ENCODE peak calls at places on chromosomes 13 and 19, in nine cellular contexts. One of them, this sample, is unnamed.

GRCh38 chr13:58018865-58019264 is 387.3 kb downstream of the PCDH17 start:
- DNase-seq in effector memory CD8-positive, alpha-beta T cell: no peak
- DNase-seq in T-helper 1 cell: no peak
- DNase-seq in A172: no peak
- DNase-seq in BJ: no peak
- DNase-seq in stimulated activated CD4-positive, alpha-beta T cell treated with anti-CD3 and anti-CD28 coated beads, Interleukin-4, amount 100 ng/mL, for 4 hours: no peak
- DNase-seq in cardiac muscle cell: no peak
- DNase-seq in brain microvascular endothelial cell: no peak
- DNase-seq in small intestine: no peak
- DNase-seq in this sample: no peak

GRCh38 chr13:30395192-30396158 is 26.8 kb upstream of the UBE2L5 start:
- DNase-seq in effector memory CD8-positive, alpha-beta T cell: peak
- DNase-seq in T-helper 1 cell: peak
- DNase-seq in A172: peak
- DNase-seq in BJ: peak
- DNase-seq in stimulated activated CD4-positive, alpha-beta T cell treated with anti-CD3 and anti-CD28 coated beads, Interleukin-4, amount 100 ng/mL, for 4 hours: peak
- DNase-seq in cardiac muscle cell: peak
- DNase-seq in brain microvascular endothelial cell: peak
- DNase-seq in small intestine: peak
- DNase-seq in this sample: no peak

GRCh38 chr19:570315-570714 is 2.1 kb upstream of the BSG start:
- DNase-seq in effector memory CD8-positive, alpha-beta T cell: peak
- DNase-seq in T-helper 1 cell: no peak
- DNase-seq in A172: no peak
- DNase-seq in BJ: no peak
- DNase-seq in stimulated activated CD4-positive, alpha-beta T cell treated with anti-CD3 and anti-CD28 coated beads, Interleukin-4, amount 100 ng/mL, for 4 hours: no peak
- DNase-seq in cardiac muscle cell: no peak
- DNase-seq in brain microvascular endothelial cell: no peak
- DNase-seq in small intestine: no peak
- DNase-seq in this sample: peak

GRCh38 chr13:110565296-110565695 is 3.8 kb upstream of the RAB20 start:
- DNase-seq in effector memory CD8-positive, alpha-beta T cell: no peak
- DNase-seq in T-helper 1 cell: no peak
- DNase-seq in A172: no peak
- DNase-seq in BJ: no peak
- DNase-seq in stimulated activated CD4-positive, alpha-beta T cell treated with anti-CD3 and anti-CD28 coated beads, Interleukin-4, amount 100 ng/mL, for 4 hours: no peak
- DNase-seq in cardiac muscle cell: no peak
- DNase-seq in brain microvascular endothelial cell: no peak
- DNase-seq in small intestine: peak
- DNase-seq in this sample: no peak

GRCh38 chr13:49099513-49099877 is 120.6 kb upstream of the MLNR start:
- DNase-seq in effector memory CD8-positive, alpha-beta T cell: no peak
- DNase-seq in T-helper 1 cell: no peak
- DNase-seq in A172: no peak
- DNase-seq in BJ: no peak
- DNase-seq in stimulated activated CD4-positive, alpha-beta T cell treated with anti-CD3 and anti-CD28 coated beads, Interleukin-4, amount 100 ng/mL, for 4 hours: no peak
- DNase-seq in cardiac muscle cell: no peak
- DNase-seq in brain microvascular endothelial cell: no peak
- DNase-seq in small intestine: no peak
- DNase-seq in this sample: no peak

GRCh38 chr19:8569066-8569761 is 8.0 kb downstream of the MYO1F start:
- DNase-seq in effector memory CD8-positive, alpha-beta T cell: peak
- DNase-seq in T-helper 1 cell: peak
- DNase-seq in A172: peak
- DNase-seq in BJ: peak
- DNase-seq in stimulated activated CD4-positive, alpha-beta T cell treated with anti-CD3 and anti-CD28 coated beads, Interleukin-4, amount 100 ng/mL, for 4 hours: no peak
- DNase-seq in cardiac muscle cell: peak
- DNase-seq in brain microvascular endothelial cell: peak
- DNase-seq in small intestine: peak
- DNase-seq in this sample: no peak

GRCh38 chr13:101149735-101150380 is 266.4 kb downstream of the NALCN start:
- DNase-seq in effector memory CD8-positive, alpha-beta T cell: no peak
- DNase-seq in T-helper 1 cell: no peak
- DNase-seq in A172: peak
- DNase-seq in BJ: no peak
- DNase-seq in stimulated activated CD4-positive, alpha-beta T cell treated with anti-CD3 and anti-CD28 coated beads, Interleukin-4, amount 100 ng/mL, for 4 hours: no peak
- DNase-seq in cardiac muscle cell: peak
- DNase-seq in brain microvascular endothelial cell: peak
- DNase-seq in small intestine: no peak
- DNase-seq in this sample: no peak

GRCh38 chr19:9178901-9179300 is at the start of gene OR7D2:
- DNase-seq in effector memory CD8-positive, alpha-beta T cell: no peak
- DNase-seq in T-helper 1 cell: no peak
- DNase-seq in A172: peak
- DNase-seq in BJ: no peak
- DNase-seq in stimulated activated CD4-positive, alpha-beta T cell treated with anti-CD3 and anti-CD28 coated beads, Interleukin-4, amount 100 ng/mL, for 4 hours: no peak
- DNase-seq in cardiac muscle cell: no peak
- DNase-seq in brain microvascular endothelial cell: no peak
- DNase-seq in small intestine: no peak
- DNase-seq in this sample: no peak

GRCh38 chr19:49130325-49130724 is 11.0 kb downstream of the PPFIA3 start:
- DNase-seq in effector memory CD8-positive, alpha-beta T cell: no peak
- DNase-seq in T-helper 1 cell: no peak
- DNase-seq in A172: no peak
- DNase-seq in BJ: no peak
- DNase-seq in stimulated activated CD4-positive, alpha-beta T cell treated with anti-CD3 and anti-CD28 coated beads, Interleukin-4, amount 100 ng/mL, for 4 hours: no peak
- DNase-seq in cardiac muscle cell: no peak
- DNase-seq in brain microvascular endothelial cell: no peak
- DNase-seq in small intestine: no peak
- DNase-seq in this sample: peak

GRCh38 chr13:30647420-30647819 is 29.7 kb downstream of the USPL1 start:
- DNase-seq in effector memory CD8-positive, alpha-beta T cell: no peak
- DNase-seq in T-helper 1 cell: no peak
- DNase-seq in A172: no peak
- DNase-seq in BJ: no peak
- DNase-seq in stimulated activated CD4-positive, alpha-beta T cell treated with anti-CD3 and anti-CD28 coated beads, Interleukin-4, amount 100 ng/mL, for 4 hours: no peak
- DNase-seq in cardiac muscle cell: no peak
- DNase-seq in brain microvascular endothelial cell: no peak
- DNase-seq in small intestine: no peak
- DNase-seq in this sample: no peak

GRCh38 chr13:35882722-35883497 is 248.3 kb downstream of the DCLK1 start:
- DNase-seq in effector memory CD8-positive, alpha-beta T cell: no peak
- DNase-seq in T-helper 1 cell: no peak
- DNase-seq in A172: peak
- DNase-seq in BJ: no peak
- DNase-seq in stimulated activated CD4-positive, alpha-beta T cell treated with anti-CD3 and anti-CD28 coated beads, Interleukin-4, amount 100 ng/mL, for 4 hours: no peak
- DNase-seq in cardiac muscle cell: no peak
- DNase-seq in brain microvascular endothelial cell: peak
- DNase-seq in small intestine: no peak
- DNase-seq in this sample: no peak

GRCh38 chr13:111629457-111629856 is 309.0 kb downstream of the TEX29 start:
- DNase-seq in effector memory CD8-positive, alpha-beta T cell: no peak
- DNase-seq in T-helper 1 cell: no peak
- DNase-seq in A172: no peak
- DNase-seq in BJ: no peak
- DNase-seq in stimulated activated CD4-positive, alpha-beta T cell treated with anti-CD3 and anti-CD28 coated beads, Interleukin-4, amount 100 ng/mL, for 4 hours: no peak
- DNase-seq in cardiac muscle cell: no peak
- DNase-seq in brain microvascular endothelial cell: no peak
- DNase-seq in small intestine: no peak
- DNase-seq in this sample: no peak

GRCh38 chr19:5188548-5189317 is 151.9 kb downstream of the PTPRS start:
- DNase-seq in effector memory CD8-positive, alpha-beta T cell: no peak
- DNase-seq in T-helper 1 cell: no peak
- DNase-seq in A172: no peak
- DNase-seq in BJ: no peak
- DNase-seq in stimulated activated CD4-positive, alpha-beta T cell treated with anti-CD3 and anti-CD28 coated beads, Interleukin-4, amount 100 ng/mL, for 4 hours: no peak
- DNase-seq in cardiac muscle cell: no peak
- DNase-seq in brain microvascular endothelial cell: no peak
- DNase-seq in small intestine: no peak
- DNase-seq in this sample: no peak

GRCh38 chr19:3671680-3672574 is 28.3 kb downstream of the PIP5K1C start:
- DNase-seq in effector memory CD8-positive, alpha-beta T cell: no peak
- DNase-seq in T-helper 1 cell: no peak
- DNase-seq in A172: no peak
- DNase-seq in BJ: no peak
- DNase-seq in stimulated activated CD4-positive, alpha-beta T cell treated with anti-CD3 and anti-CD28 coated beads, Interleukin-4, amount 100 ng/mL, for 4 hours: peak
- DNase-seq in cardiac muscle cell: peak
- DNase-seq in brain microvascular endothelial cell: no peak
- DNase-seq in small intestine: no peak
- DNase-seq in this sample: no peak

GRCh38 chr13:51731759-51732158 is 72.2 kb downstream of the DHRS12 start:
- DNase-seq in effector memory CD8-positive, alpha-beta T cell: no peak
- DNase-seq in T-helper 1 cell: no peak
- DNase-seq in A172: peak
- DNase-seq in BJ: no peak
- DNase-seq in stimulated activated CD4-positive, alpha-beta T cell treated with anti-CD3 and anti-CD28 coated beads, Interleukin-4, amount 100 ng/mL, for 4 hours: no peak
- DNase-seq in cardiac muscle cell: peak
- DNase-seq in brain microvascular endothelial cell: no peak
- DNase-seq in small intestine: no peak
- DNase-seq in this sample: no peak

GRCh38 chr19:11560404-11560988 is 1.5 kb upstream of the ELOF1 start:
- DNase-seq in effector memory CD8-positive, alpha-beta T cell: peak
- DNase-seq in T-helper 1 cell: no peak
- DNase-seq in A172: peak
- DNase-seq in BJ: no peak
- DNase-seq in stimulated activated CD4-positive, alpha-beta T cell treated with anti-CD3 and anti-CD28 coated beads, Interleukin-4, amount 100 ng/mL, for 4 hours: no peak
- DNase-seq in cardiac muscle cell: peak
- DNase-seq in brain microvascular endothelial cell: peak
- DNase-seq in small intestine: peak
- DNase-seq in this sample: no peak

GRCh38 chr13:78658630-78659449 is at the start of gene OBI1:
- DNase-seq in effector memory CD8-positive, alpha-beta T cell: peak
- DNase-seq in T-helper 1 cell: peak
- DNase-seq in A172: peak
- DNase-seq in BJ: peak
- DNase-seq in stimulated activated CD4-positive, alpha-beta T cell treated with anti-CD3 and anti-CD28 coated beads, Interleukin-4, amount 100 ng/mL, for 4 hours: peak
- DNase-seq in cardiac muscle cell: peak
- DNase-seq in brain microvascular endothelial cell: peak
- DNase-seq in small intestine: peak
- DNase-seq in this sample: peak

GRCh38 chr13:102233566-102234208 is 168.2 kb downstream of the FGF14 start:
- DNase-seq in effector memory CD8-positive, alpha-beta T cell: no peak
- DNase-seq in T-helper 1 cell: no peak
- DNase-seq in A172: no peak
- DNase-seq in BJ: no peak
- DNase-seq in stimulated activated CD4-positive, alpha-beta T cell treated with anti-CD3 and anti-CD28 coated beads, Interleukin-4, amount 100 ng/mL, for 4 hours: no peak
- DNase-seq in cardiac muscle cell: no peak
- DNase-seq in brain microvascular endothelial cell: no peak
- DNase-seq in small intestine: no peak
- DNase-seq in this sample: no peak

GRCh38 chr13:48954086-48954485 is 21.6 kb upstream of the FNDC3A start:
- DNase-seq in effector memory CD8-positive, alpha-beta T cell: no peak
- DNase-seq in T-helper 1 cell: no peak
- DNase-seq in A172: no peak
- DNase-seq in BJ: no peak
- DNase-seq in stimulated activated CD4-positive, alpha-beta T cell treated with anti-CD3 and anti-CD28 coated beads, Interleukin-4, amount 100 ng/mL, for 4 hours: no peak
- DNase-seq in cardiac muscle cell: peak
- DNase-seq in brain microvascular endothelial cell: peak
- DNase-seq in small intestine: no peak
- DNase-seq in this sample: no peak

This sample was measured in upper lobe of left lung.